ENCODE peak calls at places on chromosomes 1 and 21, in seven cellular contexts. M is cerebellar cortex, N is SJSA1, A is HS-27A, X is A549, L is glutamatergic neuron, Z is neural crest cell. C is an unnamed sample.

GRCh38 chr1:173823776-173824314 is 628 bp upstream of the DARS2 start:
- DNase-seq in M (no peak), Z (no peak), X (no peak), A (no peak), L (no peak), N (no peak), C (no peak)

GRCh38 chr1:112706505-112707216 is at the start of gene RHOC:
- DNase-seq in M (no peak), X (no peak), N (peak; percentile 54), Z (peak; percentile 59), L (peak; percentile 67), A (no peak), C (peak; percentile 76)

GRCh38 chr1:234877761-234878160 is 250.9 kb downstream of the TOMM20 start:
- DNase-seq in A (no peak), L (no peak), X (no peak), M (no peak), N (no peak), Z (no peak), C (no peak)

GRCh38 chr21:34850166-34850695 is 181.4 kb downstream of the CLIC6 start:
- DNase-seq in N (no peak), A (no peak), L (no peak), X (no peak), Z (no peak), M (no peak), C (no peak)

GRCh38 chr1:244336232-244336899 is 115.3 kb downstream of the ADSS2 start:
- DNase-seq in N (no peak), Z (no peak), A (no peak), M (no peak), L (no peak), X (no peak), C (no peak)

GRCh38 chr1:207863893-207864535 is 46.9 kb downstream of the CD34 start:
- DNase-seq in N (no peak), X (no peak), A (no peak), L (no peak), M (no peak), Z (no peak), C (no peak)

GRCh38 chr1:176531896-176532892 is 69.2 kb downstream of the PAPPA2 start:
- DNase-seq in M (peak; percentile 54), X (no peak), Z (no peak), A (no peak), N (no peak), L (no peak), C (no peak)

GRCh38 chr1:3814065-3814464 is 17.8 kb upstream of the LRRC47 start:
- DNase-seq in A (no peak), M (no peak), Z (no peak), L (no peak), N (no peak), X (no peak), C (no peak)

GRCh38 chr1:171910786-171911185 is 69.5 kb downstream of the DNM3 start:
- DNase-seq in N (peak; percentile 18), X (no peak), A (no peak), Z (no peak), L (no peak), M (no peak), C (no peak)

GRCh38 chr1:85612704-85613361 is 32.3 kb downstream of the CCN1 start:
- DNase-seq in A (peak; percentile 98), Z (no peak), X (peak; percentile 73), M (peak; percentile 30), L (no peak), N (peak; percentile 93), C (no peak)

GRCh38 chr1:15343729-15344128 is 66.0 kb upstream of the EFHD2 start:
- DNase-seq in A (no peak), N (no peak), M (no peak), X (no peak), L (no peak), Z (no peak), C (peak; percentile 66)

GRCh38 chr1:210352575-210352974 is 23.9 kb downstream of the HHAT start:
- DNase-seq in N (no peak), Z (no peak), A (no peak), L (no peak), M (no peak), X (no peak), C (no peak)

C was measured in dermis microvascular lymphatic vessel endothelial cell.